ENCODE peak calls at places on chromosomes 2 and 18, in eight cellular contexts. One of them, this sample, is unnamed.

GRCh38 chr2:175976758-175977157 is 25.3 kb downstream of the LNPK start:
- DNase-seq in omental fat pad: no peak
- DNase-seq in Kasumi-1: no peak
- DNase-seq in stimulated activated CD8-positive, alpha-beta memory T cell treated with anti-CD3 and anti-CD28 coated beads, Interleukin-15, amount 100 ng/mL, for 1 hour: no peak
- DNase-seq in activated CD4-positive, CD25-positive, alpha-beta regulatory T cell: no peak
- DNase-seq in psoas muscle: no peak
- DNase-seq in activated effector memory CD4-positive, alpha-beta T cell treated with Interleukin-2 at 50 U/mL for 16 hours: no peak
- DNase-seq in GM12864: no peak
- DNase-seq in this sample: no peak

GRCh38 chr2:207408086-207408794 is 121.5 kb upstream of the CREB1 start:
- DNase-seq in omental fat pad: no peak
- DNase-seq in Kasumi-1: no peak
- DNase-seq in stimulated activated CD8-positive, alpha-beta memory T cell treated with anti-CD3 and anti-CD28 coated beads, Interleukin-15, amount 100 ng/mL, for 1 hour: no peak
- DNase-seq in activated CD4-positive, CD25-positive, alpha-beta regulatory T cell: no peak
- DNase-seq in psoas muscle: no peak
- DNase-seq in activated effector memory CD4-positive, alpha-beta T cell treated with Interleukin-2 at 50 U/mL for 16 hours: no peak
- DNase-seq in GM12864: peak; percentile 64
- DNase-seq in this sample: no peak

GRCh38 chr2:81835318-81836000 is 1530.9 kb upstream of the LRRTM1 start:
- DNase-seq in omental fat pad: no peak
- DNase-seq in Kasumi-1: peak; percentile 13
- DNase-seq in stimulated activated CD8-positive, alpha-beta memory T cell treated with anti-CD3 and anti-CD28 coated beads, Interleukin-15, amount 100 ng/mL, for 1 hour: no peak
- DNase-seq in activated CD4-positive, CD25-positive, alpha-beta regulatory T cell: no peak
- DNase-seq in psoas muscle: no peak
- DNase-seq in activated effector memory CD4-positive, alpha-beta T cell treated with Interleukin-2 at 50 U/mL for 16 hours: no peak
- DNase-seq in GM12864: no peak
- DNase-seq in this sample: no peak

GRCh38 chr2:30436859-30437435 is 10.1 kb upstream of the LCLAT1 start:
- DNase-seq in omental fat pad: no peak
- DNase-seq in Kasumi-1: no peak
- DNase-seq in stimulated activated CD8-positive, alpha-beta memory T cell treated with anti-CD3 and anti-CD28 coated beads, Interleukin-15, amount 100 ng/mL, for 1 hour: no peak
- DNase-seq in activated CD4-positive, CD25-positive, alpha-beta regulatory T cell: no peak
- DNase-seq in psoas muscle: no peak
- DNase-seq in activated effector memory CD4-positive, alpha-beta T cell treated with Interleukin-2 at 50 U/mL for 16 hours: no peak
- DNase-seq in GM12864: no peak
- DNase-seq in this sample: no peak

GRCh38 chr18:57648414-57648813 is 26.8 kb upstream of the NARS1 start:
- DNase-seq in omental fat pad: no peak
- DNase-seq in Kasumi-1: no peak
- DNase-seq in stimulated activated CD8-positive, alpha-beta memory T cell treated with anti-CD3 and anti-CD28 coated beads, Interleukin-15, amount 100 ng/mL, for 1 hour: no peak
- DNase-seq in activated CD4-positive, CD25-positive, alpha-beta regulatory T cell: no peak
- DNase-seq in psoas muscle: no peak
- DNase-seq in activated effector memory CD4-positive, alpha-beta T cell treated with Interleukin-2 at 50 U/mL for 16 hours: no peak
- DNase-seq in GM12864: no peak
- DNase-seq in this sample: no peak

GRCh38 chr2:189369566-189369965 is 71.7 kb upstream of the WDR75 start:
- DNase-seq in omental fat pad: no peak
- DNase-seq in Kasumi-1: no peak
- DNase-seq in stimulated activated CD8-positive, alpha-beta memory T cell treated with anti-CD3 and anti-CD28 coated beads, Interleukin-15, amount 100 ng/mL, for 1 hour: no peak
- DNase-seq in activated CD4-positive, CD25-positive, alpha-beta regulatory T cell: no peak
- DNase-seq in psoas muscle: no peak
- DNase-seq in activated effector memory CD4-positive, alpha-beta T cell treated with Interleukin-2 at 50 U/mL for 16 hours: no peak
- DNase-seq in GM12864: no peak
- DNase-seq in this sample: no peak

GRCh38 chr2:239928457-239929350 is 96.4 kb downstream of the NDUFA10 start:
- DNase-seq in omental fat pad: no peak
- DNase-seq in Kasumi-1: no peak
- DNase-seq in stimulated activated CD8-positive, alpha-beta memory T cell treated with anti-CD3 and anti-CD28 coated beads, Interleukin-15, amount 100 ng/mL, for 1 hour: no peak
- DNase-seq in activated CD4-positive, CD25-positive, alpha-beta regulatory T cell: no peak
- DNase-seq in psoas muscle: peak; percentile 48
- DNase-seq in activated effector memory CD4-positive, alpha-beta T cell treated with Interleukin-2 at 50 U/mL for 16 hours: no peak
- DNase-seq in GM12864: no peak
- DNase-seq in this sample: no peak

GRCh38 chr18:39149211-39149806 is 1583.7 kb upstream of the CELF4 start:
- DNase-seq in omental fat pad: no peak
- DNase-seq in Kasumi-1: peak; percentile 6
- DNase-seq in stimulated activated CD8-positive, alpha-beta memory T cell treated with anti-CD3 and anti-CD28 coated beads, Interleukin-15, amount 100 ng/mL, for 1 hour: no peak
- DNase-seq in activated CD4-positive, CD25-positive, alpha-beta regulatory T cell: no peak
- DNase-seq in psoas muscle: no peak
- DNase-seq in activated effector memory CD4-positive, alpha-beta T cell treated with Interleukin-2 at 50 U/mL for 16 hours: no peak
- DNase-seq in GM12864: no peak
- DNase-seq in this sample: no peak